ENCODE peak calls at places on chromosomes 4 and X, in four cellular contexts. H is HepG2, J is K562, G is HCT116. D is an unnamed sample.

GRCh38 chrX:108070891-108071290 is 20.5 kb downstream of the PSMD10 start:
- DNase-seq in H (no peak), J (no peak), G (no peak), D (no peak)

GRCh38 chrX:38987135-38987780 is 186.0 kb downstream of the MID1IP1 start:
- DNase-seq in H (no peak), J (no peak), G (no peak), D (no peak)

GRCh38 chr4:78121338-78121904 is 64.3 kb downstream of the FRAS1 start:
- DNase-seq in H (no peak), J (no peak), G (no peak), D (no peak)

GRCh38 chr4:88104902-88105610 is 53.4 kb downstream of the ABCG2 start:
- DNase-seq in H (no peak), J (no peak), G (no peak), D (peak)

GRCh38 chr4:1500966-1501753 is 94.9 kb upstream of the NKX1-1 start:
- DNase-seq in H (no peak), J (no peak), G (no peak), D (no peak)

GRCh38 chr4:87321888-87322287 is 794 bp downstream of the HSD17B13 start:
- DNase-seq in H (no peak), J (no peak), G (no peak), D (no peak)

GRCh38 chr4:157564771-157565170 is 344.2 kb downstream of the GRIA2 start:
- DNase-seq in H (no peak), J (no peak), G (no peak), D (no peak)

GRCh38 chr4:127686656-127687055 is 43.5 kb upstream of the SLC25A31 start:
- DNase-seq in H (no peak), J (no peak), G (peak), D (no peak)

GRCh38 chr4:113958766-113959540 is 20.5 kb downstream of the ARSJ start:
- DNase-seq in H (peak), J (no peak), G (peak), D (peak)

GRCh38 chr4:163343604-163344146 is at the start of gene NPY5R:
- DNase-seq in H (no peak), J (no peak), G (no peak), D (no peak)

GRCh38 chrX:150303386-150304097 is 59.6 kb upstream of the MAMLD1 start:
- DNase-seq in H (no peak), J (no peak), G (no peak), D (no peak)

GRCh38 chr4:200936-201335 is 76.6 kb downstream of the ZNF718 start:
- DNase-seq in H (no peak), J (no peak), G (no peak), D (no peak)

GRCh38 chrX:107505223-107505622 is 55.8 kb downstream of the FRMPD3 start:
- DNase-seq in H (peak), J (no peak), G (no peak), D (no peak)

GRCh38 chr4:81651500-81651899 is 179.8 kb upstream of the RASGEF1B start:
- DNase-seq in H (no peak), J (no peak), G (no peak), D (no peak)

GRCh38 chr4:56728512-56728911 is 47.4 kb upstream of the HOPX start:
- DNase-seq in H (no peak), J (peak), G (no peak), D (no peak)

GRCh38 chr4:46081211-46081610 is 42.6 kb downstream of the GABRG1 start:
- DNase-seq in H (no peak), J (no peak), G (no peak), D (no peak)

GRCh38 chr4:129344058-129344457 is 248.1 kb downstream of the C4orf33 start:
- DNase-seq in H (peak), J (peak), G (peak), D (peak)

GRCh38 chr4:1376391-1376840 is 29.4 kb downstream of the UVSSA start:
- DNase-seq in H (no peak), J (no peak), G (no peak), D (no peak)

GRCh38 chrX:33949300-33949699 is 182.8 kb downstream of the FAM47A start:
- DNase-seq in H (no peak), J (no peak), G (no peak), D (no peak)

GRCh38 chr4:42492977-42493376 is 95.7 kb downstream of the SHISA3 start:
- DNase-seq in H (peak), J (no peak), G (no peak), D (no peak)

GRCh38 chr4:34250562-34250961 is 1993.8 kb downstream of the ARAP2 start:
- DNase-seq in H (no peak), J (no peak), G (no peak), D (no peak)

GRCh38 chrX:119549327-119550016 is 15.7 kb downstream of the STEEP1 start:
- DNase-seq in H (no peak), J (no peak), G (no peak), D (no peak)

GRCh38 chrX:119552508-119552907 is 12.7 kb downstream of the STEEP1 start:
- DNase-seq in H (no peak), J (no peak), G (no peak), D (no peak)
- TF ChIP-seq TCF7L2 in H (no peak), J (no peak), G (no peak), D (no peak)

GRCh38 chrX:121457096-121457495 is 409.7 kb downstream of the GLUD2 start:
- DNase-seq in H (no peak), J (no peak), G (no peak), D (no peak)
- TF ChIP-seq TCF7L2 in H (no peak), J (no peak), G (no peak), D (no peak)

GRCh38 chr4:94452476-94453300 is 946 bp downstream of the PDLIM5 start:
- DNase-seq in H (peak), J (peak), G (peak), D (no peak)

GRCh38 chr4:94457692-94458106 is 6.0 kb downstream of the PDLIM5 start:
- DNase-seq in H (no peak), J (no peak), G (no peak), D (no peak)

GRCh38 chr4:94453534-94453963 is 1.8 kb downstream of the PDLIM5 start:
- DNase-seq in H (peak), J (no peak), G (no peak), D (no peak)

GRCh38 chr4:94454405-94454804 is 2.7 kb downstream of the PDLIM5 start:
- DNase-seq in H (no peak), J (no peak), G (no peak), D (no peak)

GRCh38 chr4:94455081-94455480 is 3.3 kb downstream of the PDLIM5 start:
- DNase-seq in H (peak), J (peak), G (no peak), D (no peak)
- TF ChIP-seq TCF7L2 in H (no peak), J (no peak), G (no peak), D (no peak)

GRCh38 chr4:25233737-25234389 is at the start of gene PI4K2B:
- DNase-seq in H (peak), J (peak), G (peak), D (no peak)
- TF ChIP-seq TCF7L2 in H (no peak), J (no peak), G (no peak), D (no peak)

DNA sequence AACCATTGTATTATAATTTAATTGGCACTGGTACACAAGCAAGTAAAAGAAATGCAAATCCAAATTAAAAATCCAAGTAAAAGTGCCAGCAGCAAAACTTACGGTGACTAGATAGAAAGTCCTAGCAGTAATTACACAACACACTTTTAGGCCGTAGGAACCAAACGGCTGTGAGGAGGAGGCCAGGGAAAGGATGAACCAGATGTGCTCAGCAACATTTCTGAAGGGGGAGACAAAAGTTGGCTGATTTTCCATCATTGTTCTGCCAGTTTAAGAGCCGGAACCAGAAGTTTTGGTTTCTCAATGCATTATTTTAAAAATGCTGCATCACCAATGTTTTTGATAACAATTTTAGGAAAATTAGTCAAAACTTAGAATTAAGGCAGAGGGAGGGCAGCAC is 68.7 kb upstream of the ENPP6 start:
- DNase-seq in H (no peak), J (no peak), G (no peak), D (no peak)
- TF ChIP-seq TCF7L2 in H (no peak), J (no peak), G (no peak), D (no peak)

DNA sequence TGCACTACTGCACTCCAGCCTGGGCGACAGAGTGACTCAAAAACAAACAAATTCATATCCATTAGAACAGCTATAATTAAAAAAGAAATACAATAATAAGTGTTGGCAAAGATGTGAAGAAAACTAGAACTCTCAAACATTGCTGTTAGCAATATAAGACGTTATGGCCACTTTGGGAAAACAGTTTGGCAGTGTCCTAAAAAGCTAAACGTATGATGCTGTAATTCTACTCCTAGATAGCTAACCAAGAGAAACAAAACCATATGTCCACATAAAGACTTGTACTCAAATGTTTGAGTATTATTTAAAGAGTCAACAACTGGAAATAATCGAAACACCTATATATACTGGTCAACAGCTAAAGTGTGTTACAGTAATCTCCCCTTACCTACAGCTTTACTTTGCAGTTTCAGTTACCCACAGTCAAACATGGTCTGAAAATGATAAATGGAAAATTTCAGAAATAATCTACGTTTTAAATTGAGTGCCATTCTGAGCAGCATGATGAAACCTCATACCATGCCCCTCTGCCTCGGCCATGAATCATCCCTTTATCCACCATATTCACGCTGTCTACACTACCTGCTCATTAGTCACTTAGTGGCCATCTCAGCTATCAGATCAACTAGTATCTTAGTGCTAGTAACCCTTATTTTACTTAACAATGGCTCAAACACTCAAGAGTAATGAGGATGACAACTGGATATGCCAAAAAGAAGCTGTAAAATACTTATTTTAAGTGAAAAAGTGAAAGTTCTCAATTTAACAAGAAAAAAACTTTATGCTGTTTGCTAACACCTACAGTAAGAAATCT is 4.9 kb downstream of the ELF2 start:
- DNase-seq in H (peak), J (peak), G (no peak), D (no peak)
- TF ChIP-seq TCF7L2 in H (no peak), J (no peak), G (no peak), D (no peak)